ENCODE peak calls at places on chromosomes 11 and 22, in six cellular contexts. H is Caco-2, T is fibroblast of lung, W is colonic mucosa, V is neural progenitor cell, R is BE2C. A is an unnamed sample.

GRCh38 chr11:102733232-102733875 is 8.6 kb upstream of the MMP8 start:
- DNase-seq in H (peak; percentile 89), T (peak; percentile 47), W (peak; percentile 82), V (peak; percentile 83), R (peak; percentile 73), A (no peak)

GRCh38 chr11:44531636-44532035 is 33.8 kb upstream of the CD82 start:
- DNase-seq in H (no peak), T (no peak), W (no peak), V (no peak), R (no peak), A (no peak)

GRCh38 chr11:13972033-13972910 is 9.7 kb downstream of the SPON1 start:
- DNase-seq in H (no peak), T (peak; percentile 36), W (no peak), V (no peak), R (no peak), A (peak; percentile 62)

GRCh38 chr11:2881974-2882362 is 3.6 kb downstream of the CDKN1C start:
- DNase-seq in H (no peak), T (no peak), W (no peak), V (no peak), R (no peak), A (no peak)

GRCh38 chr11:7606496-7606895 is 66.8 kb downstream of the CYB5R2 start:
- DNase-seq in H (no peak), T (no peak), W (no peak), V (no peak), R (no peak), A (no peak)

GRCh38 chr11:14144905-14145304 is 182.4 kb downstream of the SPON1 start:
- DNase-seq in H (no peak), T (no peak), W (no peak), V (no peak), R (no peak), A (no peak)

GRCh38 chr11:7512525-7513209 is 1.1 kb upstream of the PPFIBP2 start:
- DNase-seq in H (no peak), T (peak; percentile 49), W (peak; percentile 68), V (no peak), R (peak; percentile 15), A (no peak)

GRCh38 chr22:24429411-24430365 is 2.3 kb downstream of the ADORA2A start:
- DNase-seq in H (no peak), T (no peak), W (no peak), V (no peak), R (peak; percentile 71), A (peak; percentile 27)

GRCh38 chr22:41687901-41688364 is 734 bp downstream of the SNU13 start:
- DNase-seq in H (no peak), T (peak; percentile 24), W (no peak), V (peak; percentile 54), R (peak; percentile 36), A (peak; percentile 6)

GRCh38 chr22:19674129-19674928 is 40.0 kb upstream of the SEPTIN5 start:
- DNase-seq in H (no peak), T (peak; percentile 17), W (no peak), V (no peak), R (peak; percentile 49), A (no peak)

GRCh38 chr11:76791861-76792260 is 8.7 kb downstream of the TSKU start:
- DNase-seq in H (no peak), T (peak; percentile 78), W (no peak), V (no peak), R (no peak), A (peak; percentile 73)

GRCh38 chr22:22786301-22787115 is 101.1 kb upstream of the IGLL5 start:
- DNase-seq in H (peak; percentile 80), T (no peak), W (no peak), V (no peak), R (no peak), A (no peak)

GRCh38 chr11:131033151-131033651 is 116.9 kb upstream of the SNX19 start:
- DNase-seq in H (peak; percentile 69), T (peak; percentile 87), W (no peak), V (no peak), R (no peak), A (peak; percentile 99)

GRCh38 chr22:42799462-42800405 is 57.3 kb downstream of the ARFGAP3 start:
- DNase-seq in H (no peak), T (no peak), W (no peak), V (no peak), R (no peak), A (no peak)

GRCh38 chr11:79062814-79063762 is 377.7 kb downstream of the TENM4 start:
- DNase-seq in H (peak; percentile 60), T (no peak), W (no peak), V (peak; percentile 59), R (peak; percentile 77), A (no peak)

GRCh38 chr11:134046681-134047449 is 22.0 kb upstream of the JAM3 start:
- DNase-seq in H (no peak), T (no peak), W (no peak), V (no peak), R (peak; percentile 64), A (no peak)

GRCh38 chr11:134048028-134048427 is 20.8 kb upstream of the JAM3 start:
- DNase-seq in H (peak; percentile 33), T (no peak), W (no peak), V (no peak), R (no peak), A (no peak)

GRCh38 chr11:134049303-134049702 is 19.6 kb upstream of the JAM3 start:
- DNase-seq in H (peak; percentile 37), T (no peak), W (no peak), V (no peak), R (no peak), A (no peak)

GRCh38 chr11:134045799-134046635 is 22.9 kb upstream of the JAM3 start:
- DNase-seq in H (no peak), T (no peak), W (no peak), V (peak; percentile 61), R (peak; percentile 79), A (no peak)

GRCh38 chr11:134047586-134047999 is 21.3 kb upstream of the JAM3 start:
- DNase-seq in H (peak; percentile 32), T (peak; percentile 88), W (peak; percentile 67), V (no peak), R (peak; percentile 62), A (peak; percentile 73)
- H3K4me3 ChIP-seq in H (no peak overlapping the region), T (no peak overlapping the region), W (no peak overlapping the region), V (no peak overlapping the region), R (peak overlapping the region; percentile 30), A (no peak overlapping the region)

GRCh38 chr11:75509201-75509600 is 16.5 kb downstream of the GDPD5 start:
- DNase-seq in H (no peak), T (no peak), W (no peak), V (no peak), R (no peak), A (no peak)

GRCh38 chr11:75508051-75508561 is 17.6 kb downstream of the GDPD5 start:
- DNase-seq in H (no peak), T (no peak), W (no peak), V (no peak), R (no peak), A (no peak)

GRCh38 chr11:75507571-75507970 is 18.2 kb downstream of the GDPD5 start:
- DNase-seq in H (no peak), T (no peak), W (no peak), V (no peak), R (no peak), A (no peak)

GRCh38 chr11:75510626-75511025 is 15.1 kb downstream of the GDPD5 start:
- DNase-seq in H (no peak), T (no peak), W (no peak), V (no peak), R (no peak), A (no peak)

DNA sequence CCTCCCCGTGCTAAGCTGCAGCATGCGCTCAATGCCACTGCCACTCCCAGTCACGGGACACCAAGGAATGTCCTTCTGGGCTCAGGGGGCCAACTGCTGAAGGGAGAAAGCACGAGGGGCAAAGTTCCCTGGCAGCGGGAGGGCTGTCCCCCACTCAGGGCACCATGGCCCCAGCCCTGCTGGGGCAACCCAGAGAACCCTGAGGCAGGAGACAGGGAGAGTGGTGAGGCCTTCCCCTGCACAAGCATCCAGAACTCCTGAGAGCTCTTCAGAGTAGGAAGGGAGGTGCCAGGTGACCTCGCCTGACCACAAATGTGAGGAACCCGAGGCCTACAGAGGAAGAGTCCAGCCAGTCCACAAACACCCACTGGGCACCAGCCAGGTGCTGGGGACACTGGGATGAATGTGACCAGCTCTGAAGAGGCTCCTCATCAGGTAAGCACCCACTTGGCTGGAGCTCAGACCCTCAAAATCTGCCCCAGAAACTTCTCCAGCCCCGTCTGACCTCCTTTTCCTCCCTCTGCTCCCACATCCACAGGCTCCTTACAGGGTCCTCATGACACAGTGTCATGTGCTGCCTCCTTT is 15.6 kb downstream of the GDPD5 start:
- DNase-seq in H (no peak), T (no peak), W (no peak), V (no peak), R (no peak), A (no peak)
- H3K4me1 ChIP-seq in H (peaks cover 7% of the 10 kb centered on the region), T (no peaks in the 10 kb centered on the region), W (no peaks in the 10 kb centered on the region), V (peaks cover 7% of the 10 kb centered on the region), R (peaks cover 22% of the 10 kb centered on the region), A (peaks cover 6% of the 10 kb centered on the region)

DNA sequence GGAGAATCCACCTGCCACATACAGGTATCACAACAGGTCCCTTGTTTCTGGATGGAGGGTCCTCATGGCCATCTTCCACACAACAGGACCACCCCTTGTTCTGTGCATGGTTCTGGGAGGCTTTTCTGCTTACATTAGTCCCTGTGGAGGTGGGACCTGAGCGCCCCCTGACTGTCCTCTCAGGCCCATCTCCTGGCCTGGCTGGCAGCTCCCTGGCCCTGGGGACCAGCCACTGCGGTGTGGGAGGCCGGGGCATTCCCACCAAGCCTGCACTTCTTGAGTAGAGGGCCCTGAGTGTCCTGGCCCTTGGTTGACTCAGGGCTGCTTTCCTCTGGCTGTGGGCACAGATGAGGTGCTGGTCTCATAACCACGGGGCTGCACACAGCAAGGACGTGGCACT is 5.0 kb downstream of the COX8A start:
- DNase-seq in H (no peak), T (no peak), W (no peak), V (no peak), R (no peak), A (no peak)
- TF ChIP-seq CTCF in H (no peak), T (no peak), W (no peak), V (no peak), R (no peak), A (no peak)

GRCh38 chr11:36436084-36436483 is 74.0 kb downstream of the TRAF6 start:
- DNase-seq in H (no peak), T (no peak), W (no peak), V (no peak), R (no peak), A (no peak)

GRCh38 chr11:36436589-36436988 is 73.5 kb downstream of the TRAF6 start:
- DNase-seq in H (no peak), T (no peak), W (no peak), V (no peak), R (no peak), A (no peak)

GRCh38 chr11:36446135-36446534 is 63.9 kb downstream of the TRAF6 start:
- DNase-seq in H (no peak), T (no peak), W (no peak), V (no peak), R (no peak), A (no peak)

GRCh38 chr11:36437413-36437812 is 72.7 kb downstream of the TRAF6 start:
- DNase-seq in H (no peak), T (no peak), W (no peak), V (no peak), R (no peak), A (no peak)

DNA sequence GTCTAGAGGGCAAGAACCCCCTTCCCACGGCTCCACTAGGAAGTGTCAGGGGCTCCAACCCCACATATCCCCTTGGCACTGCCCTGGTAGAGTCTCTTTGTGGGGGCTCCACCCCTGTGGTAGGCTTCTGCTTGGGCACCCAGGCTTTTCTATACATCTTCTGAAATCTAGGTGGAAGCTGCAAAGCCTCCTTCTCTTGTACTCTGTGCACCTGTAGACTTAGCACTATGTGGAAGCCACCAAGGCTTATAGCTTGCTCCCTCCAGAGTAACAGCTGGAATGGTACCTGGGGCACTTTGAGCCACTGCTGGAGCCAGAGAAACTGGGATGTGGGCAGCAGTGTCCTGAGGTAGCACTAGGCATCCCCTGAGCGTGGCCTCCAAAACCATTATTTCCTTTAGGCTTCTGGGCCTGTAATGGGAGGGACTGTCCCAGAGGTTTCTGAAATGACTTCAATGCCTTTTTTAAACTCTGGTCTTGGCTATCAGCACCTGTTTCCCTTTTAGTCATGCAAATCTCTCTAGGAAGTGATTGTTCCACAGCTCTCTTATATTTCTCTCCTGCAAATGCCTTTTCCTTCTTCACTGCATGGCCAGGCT is 68.4 kb downstream of the TRAF6 start:
- DNase-seq in H (no peak), T (no peak), W (no peak), V (no peak), R (no peak), A (no peak)
- H3K4me3 ChIP-seq in H (no peak overlapping the region), T (no peak overlapping the region), W (no peak overlapping the region), V (no peak overlapping the region), R (no peak overlapping the region), A (no peak overlapping the region)

A was measured in astrocyte.